ENCODE peak calls at places on chromosomes 6 and 20, in five cellular contexts. A is brain microvascular endothelial cell, H is fibroblast of pulmonary artery, M is progenitor cell of endocrine pancreas, V is foreskin fibroblast. B is an unnamed sample.

GRCh38 chr6:24431045-24431451 is 28.3 kb downstream of the MRS2 start:
- DNase-seq in M (no peak), H (peak), A (peak), V (no peak), B (peak)

GRCh38 chr6:156988276-156989158 is 211.3 kb downstream of the ARID1B start:
- DNase-seq in V (no peak), A (no peak), H (peak), M (no peak), B (no peak)

GRCh38 chr6:85792278-85792677 is 149.6 kb upstream of the SYNCRIP start:
- DNase-seq in A (no peak), M (no peak), H (peak), V (no peak), B (no peak)

GRCh38 chr20:515696-516095 is 27.9 kb downstream of the CSNK2A1 start:
- DNase-seq in A (no peak), M (no peak), H (no peak), V (no peak), B (no peak)

GRCh38 chr20:555933-556332 is 12.3 kb upstream of the CSNK2A1 start:
- DNase-seq in M (no peak), V (no peak), H (peak), A (no peak), B (no peak)

GRCh38 chr20:62652051-62652893 is 10.0 kb downstream of the SLCO4A1 start:
- DNase-seq in H (peak), V (peak), A (peak), M (peak), B (peak)

GRCh38 chr6:1325471-1326309 is 13.8 kb downstream of the FOXQ1 start:
- DNase-seq in V (peak), M (no peak), A (peak), H (peak), B (peak)

GRCh38 chr6:6125495-6125894 is 118.8 kb upstream of the NRN1 start:
- DNase-seq in V (no peak), M (no peak), A (no peak), H (no peak), B (no peak)

GRCh38 chr6:11251553-11252358 is 19.3 kb upstream of the NEDD9 start:
- DNase-seq in H (peak), V (peak), A (peak), M (no peak), B (peak)

GRCh38 chr6:141988954-141989705 is 143.6 kb upstream of the GJE1 start:
- DNase-seq in V (peak), M (no peak), H (peak), A (peak), B (peak)

GRCh38 chr6:148839044-148839443 is 92.2 kb downstream of the UST start:
- DNase-seq in A (no peak), V (no peak), M (no peak), H (no peak), B (no peak)

GRCh38 chr6:161429921-161430490 is 156.1 kb upstream of the AGPAT4 start:
- DNase-seq in H (peak), M (no peak), V (no peak), A (no peak), B (no peak)
- TF ChIP-seq CTCF in H (peak), M (no peak), V (no peak), A (peak), B (no peak)

DNA sequence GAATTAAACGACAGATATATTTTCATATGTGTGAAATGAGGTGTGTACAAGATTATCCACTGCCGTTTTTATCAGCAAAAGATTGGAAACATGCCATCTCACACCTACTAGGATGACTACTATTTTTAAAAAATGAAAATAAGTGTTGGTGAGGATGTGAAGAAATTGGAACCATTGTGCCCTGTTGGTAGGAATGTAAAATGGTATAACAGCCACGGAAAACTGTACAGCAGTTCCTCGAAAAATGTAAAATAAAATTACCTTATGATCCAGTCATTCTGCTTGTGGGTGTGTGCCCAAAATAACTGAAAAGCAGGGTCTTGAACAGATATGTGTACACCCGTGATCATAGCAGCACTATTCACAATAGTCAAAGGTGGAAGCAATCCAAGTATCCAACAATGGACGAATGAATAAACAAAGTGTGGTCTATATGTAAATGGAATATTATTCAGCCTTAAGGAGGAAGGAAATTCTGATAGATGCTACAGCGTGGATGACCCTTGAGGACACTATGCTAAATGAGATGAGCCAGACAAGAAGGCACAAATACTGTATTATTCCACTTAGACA is 27.0 kb upstream of the CCN5 start:
- DNase-seq in A (no peak), M (no peak), V (no peak), H (no peak), B (no peak)
- TF ChIP-seq CTCF in A (no peak), M (no peak), V (no peak), H (peak), B (peak)

GRCh38 chr6:109309917-109310316 is 72.3 kb downstream of the CD164 start:
- DNase-seq in A (no peak), V (no peak), M (no peak), H (no peak), B (no peak)
- TF ChIP-seq CTCF in A (no peak), V (no peak), M (no peak), H (no peak), B (no peak)

GRCh38 chr6:7145269-7146078 is 37.7 kb downstream of the RREB1 start:
- DNase-seq in A (no peak), M (no peak), H (no peak), V (no peak), B (no peak)

GRCh38 chr6:7142228-7142801 is 34.6 kb downstream of the RREB1 start:
- DNase-seq in A (no peak), M (no peak), H (no peak), V (no peak), B (no peak)

GRCh38 chr6:7144810-7145209 is 37.0 kb downstream of the RREB1 start:
- DNase-seq in V (no peak), H (no peak), A (no peak), M (no peak), B (no peak)

GRCh38 chr6:7140631-7141366 is 33.0 kb downstream of the RREB1 start:
- DNase-seq in A (peak), V (peak), H (peak), M (peak), B (peak)

GRCh38 chr6:7143161-7143974 is 35.6 kb downstream of the RREB1 start:
- DNase-seq in M (no peak), H (peak), V (no peak), A (no peak), B (no peak)
- TF ChIP-seq CTCF in M (peak), H (peak), V (no peak), A (peak), B (no peak)

GRCh38 chr6:57224769-57225515 is 2.8 kb upstream of the RAB23 start:
- DNase-seq in V (peak), M (no peak), A (no peak), H (peak), B (peak)

GRCh38 chr6:57221936-57222683 is at the start of gene RAB23:
- DNase-seq in V (peak), A (peak), H (peak), M (peak), B (peak)

GRCh38 chr6:57220083-57220703 is 1.9 kb downstream of the RAB23 start:
- DNase-seq in M (no peak), H (no peak), A (no peak), V (no peak), B (no peak)

GRCh38 chr6:57222684-57223077 is 574 bp upstream of the RAB23 start:
- DNase-seq in A (no peak), M (no peak), V (no peak), H (no peak), B (no peak)

DNA sequence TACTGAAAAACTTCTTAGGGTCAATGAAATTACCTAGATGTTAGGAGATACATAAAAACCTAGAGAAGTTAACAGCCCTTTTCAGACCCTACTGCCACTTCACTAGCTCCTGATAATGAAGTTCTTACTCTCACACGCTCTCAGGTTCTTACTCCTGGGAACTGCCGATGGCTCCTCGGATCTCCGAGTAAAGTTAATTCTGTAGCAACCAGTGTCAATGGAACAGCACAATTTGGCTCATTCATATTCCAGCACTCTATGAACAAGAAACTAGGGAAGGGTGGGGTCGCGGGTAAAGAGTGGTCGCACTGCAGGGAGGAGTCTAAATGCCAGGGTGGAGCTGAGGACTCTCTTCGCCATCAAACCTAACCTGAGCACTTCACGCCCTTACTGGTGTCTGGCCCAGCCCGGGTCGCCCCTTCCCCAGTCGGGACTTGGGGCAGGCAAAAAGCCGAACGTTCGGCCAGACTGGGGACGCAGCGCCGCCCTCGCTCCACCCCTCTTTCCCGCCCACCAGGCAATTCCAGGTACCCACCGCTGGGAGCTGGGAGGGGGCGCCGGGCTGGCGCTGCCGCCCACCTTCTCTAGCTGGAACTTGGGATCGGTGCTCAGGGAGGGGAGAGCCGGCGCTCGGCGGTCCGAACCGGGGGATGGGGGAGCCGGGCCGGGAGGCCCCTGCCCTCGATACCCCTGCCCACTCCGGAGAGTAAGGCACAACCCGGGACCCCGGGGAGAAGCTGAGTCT is 744 bp downstream of the RAB23 start:
- DNase-seq in A (peak), H (peak), M (peak), V (peak), B (peak)
- TF ChIP-seq CTCF in A (peak), H (peak), M (peak), V (peak), B (peak)

DNA sequence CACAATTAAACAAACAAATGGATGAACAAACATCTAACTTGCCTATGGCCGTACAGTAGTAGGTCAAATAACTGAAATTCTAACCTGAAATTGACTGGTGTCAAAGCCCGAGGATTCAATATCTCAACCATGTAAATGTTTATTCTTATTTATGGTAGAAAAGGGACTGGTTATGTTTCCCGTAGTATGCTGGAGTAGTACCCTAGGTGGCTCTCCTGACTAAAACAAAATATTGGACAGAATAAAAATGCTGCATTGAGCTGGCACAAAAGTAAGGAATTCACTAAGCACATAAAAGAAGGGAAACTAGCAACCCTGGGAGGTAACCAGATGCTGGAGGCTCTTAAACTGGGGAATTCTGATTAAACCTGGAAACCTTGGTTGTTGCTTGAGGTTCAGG is 117.1 kb upstream of the PREP start:
- DNase-seq in H (no peak), M (no peak), A (no peak), V (no peak), B (peak)
- TF ChIP-seq CTCF in H (no peak), M (no peak), A (no peak), V (no peak), B (no peak)

GRCh38 chr6:27871919-27872633 is 40.1 kb downstream of the OR2B2 start:
- DNase-seq in H (peak), V (peak), A (peak), M (peak), B (peak)

GRCh38 chr6:27867941-27868705 is 44.1 kb downstream of the OR2B2 start:
- DNase-seq in M (no peak), V (no peak), A (no peak), H (no peak), B (no peak)

GRCh38 chr6:27872634-27873028 is 39.6 kb downstream of the OR2B2 start:
- DNase-seq in H (no peak), V (no peak), M (no peak), A (no peak), B (no peak)

GRCh38 chr6:27870486-27870885 is 41.7 kb downstream of the OR2B2 start:
- DNase-seq in M (no peak), V (no peak), H (no peak), A (no peak), B (no peak)

DNA sequence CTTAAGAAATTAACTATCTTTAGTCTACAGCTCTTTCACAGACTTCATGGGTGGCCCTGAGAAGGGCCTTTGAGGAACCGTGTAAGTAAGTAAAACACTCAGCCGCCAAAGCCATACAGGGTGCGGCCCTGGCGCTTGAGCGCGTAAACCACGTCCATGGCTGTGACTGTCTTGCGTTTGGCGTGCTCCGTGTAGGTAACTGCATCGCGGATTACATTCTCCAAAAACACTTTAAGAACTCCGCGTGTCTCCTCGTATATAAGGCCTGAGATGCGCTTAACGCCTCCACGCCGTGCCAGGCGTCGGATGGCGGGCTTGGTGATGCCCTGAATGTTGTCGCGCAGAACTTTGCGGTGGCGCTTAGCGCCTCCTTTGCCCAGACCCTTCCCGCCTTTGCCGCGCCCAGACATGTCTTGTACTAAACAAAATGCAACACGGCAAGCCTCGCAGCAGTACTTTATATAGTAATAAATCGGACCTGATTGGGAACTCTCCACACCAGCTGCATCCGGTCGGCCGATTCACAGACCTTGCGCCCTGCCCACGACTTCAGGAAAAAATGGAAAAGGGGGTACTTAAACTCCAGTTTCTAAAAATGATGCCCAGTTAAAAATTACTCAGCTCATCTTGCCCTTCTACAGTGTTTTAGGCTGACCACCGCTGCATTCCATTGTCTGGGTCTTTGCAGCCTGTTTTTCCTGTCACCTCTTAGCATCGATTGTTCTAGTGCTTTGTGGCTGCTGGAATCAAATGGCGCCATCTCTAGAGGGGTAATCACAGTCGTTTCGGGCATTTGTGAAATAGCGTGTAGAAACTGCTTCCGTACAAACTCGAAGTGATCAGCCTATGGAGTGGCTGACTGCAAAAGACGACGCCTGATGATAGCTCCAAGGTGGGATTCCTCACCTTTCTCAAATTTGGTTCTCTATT is 38.8 kb downstream of the OR2B2 start:
- DNase-seq in M (no peak), V (peak), H (peak), A (no peak), B (peak)
- TF ChIP-seq CTCF in M (no peak), V (no peak), H (no peak), A (no peak), B (no peak)

B was measured in HFFc6.